ENCODE peak calls at places on chromosome 4, in ten cellular contexts. F is Ammon's horn; T is hypothalamus; E is AG08396; M is cardiac fibroblast; P is immature natural killer cell; G is activated naive CD8-positive, alpha-beta T cell treated with anti-CD3 and anti-CD28 coated beads, Interleukin-2, amount 50 U/mL, for 24 hours; Q is GM19239; W is activated CD4-positive, CD25-positive, alpha-beta regulatory T cell treated with anti-CD3 and anti-CD28 coated beads, Interleukin-2, amount 50 U/mL, for 16 hours; L is ascending aorta. X is an unnamed sample.

GRCh38 chr4:19748470-19748869 is 503.2 kb upstream of the SLIT2 start:
- DNase-seq in Q (no peak), L (no peak), P (no peak), T (no peak), E (peak; percentile 16), G (no peak), F (no peak), W (no peak), M (peak; percentile 84), X (no peak)

GRCh38 chr4:155426953-155427352 is 50.2 kb upstream of the MAP9 start:
- DNase-seq in W (no peak), L (no peak), E (no peak), Q (no peak), M (no peak), G (no peak), P (no peak), F (no peak), T (no peak), X (no peak)

GRCh38 chr4:113524096-113524495 is 237.4 kb downstream of the CAMK2D start:
- DNase-seq in Q (no peak), G (no peak), P (no peak), W (no peak), F (no peak), L (no peak), M (no peak), T (no peak), E (no peak), X (peak; percentile 20)

GRCh38 chr4:6639137-6639680 is 1.3 kb upstream of the MRFAP1 start:
- DNase-seq in P (no peak), Q (no peak), W (no peak), G (no peak), M (no peak), F (no peak), E (no peak), T (no peak), L (peak; percentile 31), X (no peak)

GRCh38 chr4:103012085-103012484 is 7.4 kb downstream of the SLC9B1 start:
- DNase-seq in T (no peak), L (no peak), E (no peak), G (no peak), P (no peak), Q (no peak), W (no peak), M (peak; percentile 73), F (peak; percentile 13), X (no peak)

GRCh38 chr4:39548425-39549067 is 21.3 kb upstream of the UGDH start:
- DNase-seq in P (no peak), W (no peak), L (no peak), E (no peak), F (no peak), M (peak; percentile 41), G (no peak), T (no peak), Q (no peak), X (no peak)

GRCh38 chr4:48831532-48832015 is 686 bp downstream of the OCIAD1 start:
- DNase-seq in Q (no peak), T (no peak), E (no peak), G (no peak), M (peak; percentile 37), W (no peak), P (no peak), F (no peak), L (no peak), X (no peak)

GRCh38 chr4:109631709-109632108 is 71.5 kb downstream of the CASP6 start:
- DNase-seq in F (no peak), T (no peak), M (no peak), G (no peak), L (no peak), W (no peak), Q (no peak), E (peak; percentile 13), P (no peak), X (no peak)

GRCh38 chr4:8653326-8654000 is 60.9 kb downstream of the CPZ start:
- DNase-seq in L (peak; percentile 58), F (no peak), P (no peak), T (no peak), E (no peak), G (no peak), Q (no peak), M (no peak), W (no peak), X (no peak)

GRCh38 chr4:100189820-100190642 is at the start of gene DDIT4L:
- DNase-seq in P (peak; percentile 5), E (peak; percentile 77), T (no peak), F (peak; percentile 17), Q (no peak), W (no peak), G (peak; percentile 21), L (peak; percentile 65), M (peak; percentile 33), X (peak; percentile 20)

GRCh38 chr4:110475881-110476818 is at the start of gene ENPEP:
- DNase-seq in W (no peak), P (no peak), Q (no peak), G (no peak), F (peak; percentile 2), M (no peak), T (no peak), E (no peak), L (no peak), X (no peak)

GRCh38 chr4:906311-907102 is 25.6 kb downstream of the GAK start:
- DNase-seq in Q (no peak), E (no peak), G (no peak), T (no peak), M (no peak), P (no peak), F (no peak), W (no peak), L (no peak), X (no peak)

GRCh38 chr4:144647095-144647959 is 1.4 kb downstream of the HHIP start:
- DNase-seq in P (peak; percentile 18), W (no peak), L (no peak), G (peak; percentile 6), F (peak; percentile 56), E (peak; percentile 25), T (no peak), Q (no peak), M (peak; percentile 80), X (no peak)

GRCh38 chr4:13445841-13446790 is 38.0 kb downstream of the RAB28 start:
- DNase-seq in M (no peak), G (no peak), F (no peak), Q (no peak), W (no peak), E (no peak), T (no peak), L (no peak), P (no peak), X (no peak)

GRCh38 chr4:110216079-110216478 is 17.7 kb upstream of the ELOVL6 start:
- DNase-seq in E (no peak), G (no peak), P (no peak), M (peak; percentile 24), Q (no peak), W (no peak), T (no peak), L (no peak), F (no peak), X (no peak)

GRCh38 chr4:16140520-16141249 is 56.9 kb upstream of the PROM1 start:
- DNase-seq in E (peak; percentile 31), M (peak; percentile 95), P (no peak), Q (no peak), W (no peak), F (no peak), T (no peak), L (peak; percentile 83), G (no peak), X (no peak)

GRCh38 chr4:65383589-65384305 is 286.5 kb downstream of the EPHA5 start:
- DNase-seq in G (no peak), T (no peak), E (no peak), Q (no peak), W (no peak), M (peak; percentile 65), L (no peak), P (no peak), F (no peak), X (no peak)

GRCh38 chr4:124596811-124597210 is 115.7 kb downstream of the ANKRD50 start:
- DNase-seq in F (no peak), L (no peak), W (no peak), M (no peak), G (no peak), T (no peak), E (no peak), Q (no peak), P (no peak), X (no peak)

GRCh38 chr4:110733901-110734300 is 111.0 kb upstream of the PITX2 start:
- DNase-seq in Q (no peak), F (no peak), L (no peak), E (no peak), G (no peak), M (peak; percentile 7), W (no peak), T (no peak), P (no peak), X (no peak)

GRCh38 chr4:76199664-76200211 is 13.9 kb downstream of the SCARB2 start:
- DNase-seq in Q (no peak), T (no peak), M (peak; percentile 53), E (no peak), L (no peak), G (peak; percentile 26), F (peak; percentile 89), P (peak; percentile 57), W (no peak), X (peak; percentile 60)

GRCh38 chr4:158622251-158622650 is 49.4 kb downstream of the C4orf46 start:
- DNase-seq in P (no peak), G (no peak), Q (no peak), E (no peak), F (no peak), M (peak; percentile 66), T (no peak), L (no peak), W (no peak), X (no peak)

X was measured in GM10248.